ENCODE peak calls at places on chromosomes 3 and 15, in four cellular contexts. N, K, I and C are unnamed samples.

GRCh38 chr3:141181819-141182218 is 49.8 kb upstream of the PXYLP1 start:
- DNase-seq in N (no peak), K (no peak), I (no peak), C (no peak)

GRCh38 chr3:65318231-65318630 is 630.4 kb upstream of the ADAMTS9 start:
- DNase-seq in N (no peak), K (no peak), I (no peak), C (no peak)

GRCh38 chr3:17070560-17070959 is 185.8 kb downstream of the PLCL2 start:
- DNase-seq in N (peak), K (peak), I (no peak), C (no peak)

GRCh38 chr3:187922704-187923393 is 177.6 kb upstream of the BCL6 start:
- DNase-seq in N (no peak), K (no peak), I (no peak), C (peak)

GRCh38 chr15:90592144-90592887 is 62.6 kb downstream of the CRTC3 start:
- DNase-seq in N (no peak), K (no peak), I (no peak), C (peak)

GRCh38 chr3:54954019-54954418 is 26.2 kb upstream of the LRTM1 start:
- DNase-seq in N (peak), K (no peak), I (no peak), C (peak)

GRCh38 chr15:37900286-37901221 is 33.9 kb upstream of the TMCO5A start:
- DNase-seq in N (no peak), K (no peak), I (no peak), C (peak)

GRCh38 chr15:95850837-95851236 is 479.7 kb upstream of the NR2F2 start:
- DNase-seq in N (no peak), K (no peak), I (no peak), C (no peak)

GRCh38 chr15:81752149-81752942 is 293.5 kb downstream of the MEX3B start:
- DNase-seq in N (peak), K (peak), I (peak), C (peak)

GRCh38 chr3:102972350-102972749 is 537.5 kb downstream of the ZPLD1 start:
- DNase-seq in N (no peak), K (no peak), I (no peak), C (no peak)

GRCh38 chr3:7734456-7734855 is 767.2 kb upstream of the LMCD1 start:
- DNase-seq in N (no peak), K (no peak), I (no peak), C (no peak)

GRCh38 chr3:15325228-15325627 is 7.2 kb downstream of the SH3BP5 start:
- DNase-seq in N (peak), K (no peak), I (no peak), C (no peak)

GRCh38 chr3:50490438-50490970 is 12.9 kb downstream of the CACNA2D2 start:
- DNase-seq in N (no peak), K (no peak), I (no peak), C (no peak)

GRCh38 chr3:126903521-126903920 is 79.4 kb upstream of the PLXNA1 start:
- DNase-seq in N (no peak), K (no peak), I (no peak), C (no peak)

GRCh38 chr15:91376016-91376415 is 276.0 kb downstream of the SV2B start:
- DNase-seq in N (no peak), K (no peak), I (no peak), C (no peak)

GRCh38 chr15:69897471-69898237 is 200.1 kb downstream of the TLE3 start:
- DNase-seq in N (no peak), K (no peak), I (no peak), C (no peak)

GRCh38 chr3:187667526-187667925 is 2.7 kb downstream of the SST start:
- DNase-seq in N (no peak), K (no peak), I (no peak), C (no peak)

GRCh38 chr3:62139957-62140356 is 233.4 kb downstream of the FEZF2 start:
- DNase-seq in N (no peak), K (no peak), I (no peak), C (peak)

GRCh38 chr3:192444096-192444790 is 283.1 kb downstream of the FGF12 start:
- DNase-seq in N (peak), K (peak), I (peak), C (peak)

GRCh38 chr15:96703794-96704550 is 373.5 kb downstream of the NR2F2 start:
- DNase-seq in N (no peak), K (no peak), I (no peak), C (no peak)

GRCh38 chr3:106206165-106206564 is 337.4 kb upstream of the CBLB start:
- DNase-seq in N (no peak), K (peak), I (no peak), C (peak)

GRCh38 chr3:72996121-72996472 is 514 bp upstream of the PPP4R2 start:
- DNase-seq in N (no peak), K (peak), I (peak), C (no peak)

GRCh38 chr3:114214542-114215341 is 22.6 kb downstream of the ZNF80 start:
- DNase-seq in N (no peak), K (no peak), I (no peak), C (no peak)

GRCh38 chr3:144556392-144556791 is 584.8 kb downstream of the DIPK2A start:
- DNase-seq in N (no peak), K (no peak), I (no peak), C (no peak)

GRCh38 chr15:80042568-80042967 is 16.9 kb upstream of the ZFAND6 start:
- DNase-seq in N (no peak), K (no peak), I (no peak), C (no peak)

GRCh38 chr15:50907866-50908208 is 646 bp upstream of the AP4E1 start:
- DNase-seq in N (peak), K (peak), I (no peak), C (peak)

DNA sequence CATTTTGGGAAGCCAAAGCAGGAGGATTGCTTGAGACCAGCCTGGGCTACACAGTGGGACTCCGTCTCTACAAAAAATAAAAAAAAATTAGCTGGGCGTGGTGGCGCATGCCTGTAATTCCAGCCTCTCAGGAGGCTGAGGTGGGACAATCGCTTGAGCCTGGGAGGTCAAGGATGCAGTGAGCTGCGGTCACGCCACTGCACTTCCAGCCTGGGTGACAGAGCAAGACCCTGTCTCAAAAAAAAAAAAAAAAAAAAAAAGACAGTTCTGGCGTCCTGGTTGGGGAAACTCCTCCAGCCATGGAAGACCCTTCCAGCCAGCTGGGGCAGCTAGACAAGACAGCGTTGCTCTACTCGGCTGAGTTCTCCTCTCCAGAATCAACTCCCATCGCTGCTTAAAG is 36.5 kb downstream of the CPN2 start:
- DNase-seq in N (no peak), K (no peak), I (no peak), C (no peak)
- H3K27ac ChIP-seq in N (no peak), K (no peak), I (no peak), C (no peak)

DNA sequence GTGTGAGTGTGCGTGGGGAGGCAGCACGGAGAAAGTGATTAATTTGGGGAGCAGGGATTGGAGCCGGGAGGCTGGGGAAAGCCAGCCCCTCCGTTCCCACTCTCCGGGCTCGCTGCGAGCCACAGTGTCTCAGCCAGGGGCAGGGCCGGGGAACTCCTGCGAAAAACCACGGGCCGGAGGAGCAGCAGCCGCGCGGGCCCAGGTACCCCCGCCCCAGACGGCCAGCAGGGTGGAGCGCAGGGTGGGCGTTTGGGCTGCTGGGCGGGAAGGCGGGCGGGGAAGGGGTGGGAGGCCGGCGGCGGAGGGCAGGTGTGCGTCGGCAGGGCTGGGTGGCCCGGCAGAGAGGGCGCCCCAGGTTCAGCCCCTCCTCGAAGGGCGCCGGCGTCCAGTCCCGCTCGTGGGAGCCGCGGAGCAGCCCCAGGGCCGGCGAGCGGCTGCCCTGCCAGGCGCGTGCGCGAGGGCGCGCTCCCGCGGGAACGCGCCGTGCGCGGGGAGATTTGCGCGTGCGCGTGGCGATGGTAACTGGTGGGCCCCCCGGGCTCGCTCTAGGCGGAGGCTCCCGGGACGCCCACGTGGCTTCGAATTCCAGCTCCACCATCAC is 1.4 kb downstream of the CHL1 start:
- DNase-seq in N (peak), K (peak), I (no peak), C (peak)
- H3K4me3 ChIP-seq in N (peak), K (peak), I (no peak), C (peak)

GRCh38 chr15:92613841-92614240 is 41.7 kb downstream of the FAM174B start:
- DNase-seq in N (no peak), K (peak), I (peak), C (no peak)

GRCh38 chr15:92614791-92615785 is 40.5 kb downstream of the FAM174B start:
- DNase-seq in N (no peak), K (peak), I (peak), C (no peak)

GRCh38 chr15:92611995-92612745 is 43.4 kb downstream of the FAM174B start:
- DNase-seq in N (no peak), K (peak), I (peak), C (peak)

GRCh38 chr15:92612891-92613290 is 42.7 kb downstream of the FAM174B start:
- DNase-seq in N (no peak), K (peak), I (peak), C (no peak)

DNA sequence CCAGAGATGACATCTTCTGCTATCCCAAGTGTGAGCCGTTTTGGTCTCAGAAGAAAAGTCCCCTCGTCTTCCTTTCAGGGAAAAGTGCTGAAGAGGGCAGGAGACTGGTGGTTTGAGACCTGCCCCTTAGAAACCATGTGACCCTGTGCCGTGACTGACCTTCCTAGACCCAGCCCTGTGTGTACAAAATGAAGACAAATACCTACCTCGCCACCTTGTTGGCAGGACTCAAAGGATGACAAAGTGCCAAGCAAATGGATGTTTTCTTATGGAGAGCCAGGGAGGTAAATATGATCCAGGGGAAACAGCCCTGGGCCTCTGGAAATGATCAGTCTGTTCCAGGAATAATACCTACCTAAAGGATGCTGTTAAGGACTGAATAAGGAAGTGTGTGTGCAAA is 41.3 kb downstream of the FAM174B start:
- DNase-seq in N (no peak), K (peak), I (peak), C (no peak)
- H3K27ac ChIP-seq in N (no peak), K (no peak), I (peak), C (no peak)

GRCh38 chr15:42503822-42504221 is 8.4 kb downstream of the SNAP23 start:
- DNase-seq in N (no peak), K (no peak), I (no peak), C (no peak)
- H3K4me3 ChIP-seq in N (no peak), K (no peak), I (no peak), C (no peak)

GRCh38 chr3:32411442-32411841 is 19.8 kb downstream of the CMTM7 start:
- DNase-seq in N (no peak), K (no peak), I (no peak), C (no peak)
- H3K27ac ChIP-seq in N (no peak), K (no peak), I (no peak), C (no peak)

GRCh38 chr15:31214158-31214863 is 112.3 kb upstream of the KLF13 start:
- DNase-seq in N (no peak), K (peak), I (no peak), C (no peak)

GRCh38 chr15:31215490-31216209 is 111.0 kb upstream of the KLF13 start:
- DNase-seq in N (peak), K (peak), I (peak), C (peak)

GRCh38 chr15:31212956-31213694 is 111.6 kb upstream of the TRPM1 start:
- DNase-seq in N (no peak), K (peak), I (no peak), C (no peak)

GRCh38 chr15:31216210-31216911 is 110.3 kb upstream of the KLF13 start:
- DNase-seq in N (peak), K (peak), I (peak), C (peak)

DNA sequence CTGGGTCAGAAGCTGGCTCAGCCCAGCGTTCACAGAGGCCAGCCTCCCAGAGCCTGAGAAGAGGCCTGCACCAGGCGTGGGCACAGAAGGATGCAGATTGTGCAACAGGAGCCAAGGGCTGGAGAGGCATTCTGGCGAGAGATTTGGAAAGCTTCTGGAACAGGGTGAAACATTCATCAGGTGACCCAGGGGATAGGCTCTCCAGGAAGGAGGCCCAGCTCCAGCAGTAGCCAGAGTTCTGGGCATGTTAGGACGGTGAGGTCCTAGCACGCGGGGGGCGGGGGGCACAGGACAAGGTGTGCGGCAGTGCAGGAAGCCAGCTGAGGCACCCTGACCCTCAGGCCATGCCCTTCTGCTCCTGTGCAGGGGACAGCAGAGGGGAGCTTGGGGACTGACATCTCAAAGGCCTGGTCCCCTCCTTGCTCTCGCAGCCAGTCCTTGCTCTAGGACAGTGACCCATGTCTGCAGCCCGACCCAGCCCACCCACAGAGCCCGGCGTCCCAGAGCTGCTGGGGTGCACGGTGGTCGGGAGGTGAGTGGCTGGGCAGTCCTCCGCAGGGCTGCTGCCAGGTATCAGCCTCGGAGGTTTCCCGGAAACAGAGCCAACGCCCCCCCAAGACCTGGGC is 111.7 kb upstream of the KLF13 start:
- DNase-seq in N (no peak), K (peak), I (peak), C (no peak)
- H3K4me3 ChIP-seq in N (peak), K (peak), I (no peak), C (no peak)